ENCODE peak calls at places on chromosomes 16 and 17, in eight cellular contexts. One of them, this sample, is unnamed.

GRCh38 chr16:87864331-87864989 is 4.8 kb downstream of the SLC7A5 start:
- DNase-seq in HT-29: peak
- DNase-seq in germinal center: no peak
- DNase-seq in NCI-H774: no peak
- DNase-seq in heart left ventricle: no peak
- DNase-seq in GOT3: no peak
- DNase-seq in Calu3: no peak
- DNase-seq in activated CD4-positive, alpha-beta T cell treated with anti-CD3 and anti-CD28 coated beads, Interleukin-2, amount 50 U/mL, for 4 hours: peak
- DNase-seq in this sample: no peak

GRCh38 chr17:76532072-76532651 is 5.3 kb downstream of the CYGB start:
- DNase-seq in germinal center: no peak
- DNase-seq in Calu3: no peak
- DNase-seq in heart left ventricle: no peak
- DNase-seq in activated CD4-positive, alpha-beta T cell treated with anti-CD3 and anti-CD28 coated beads, Interleukin-2, amount 50 U/mL, for 4 hours: no peak
- DNase-seq in GOT3: no peak
- DNase-seq in HT-29: no peak
- DNase-seq in NCI-H774: no peak
- DNase-seq in this sample: no peak

GRCh38 chr17:77774182-77774581 is 184.3 kb upstream of the TNRC6C start:
- DNase-seq in GOT3: no peak
- DNase-seq in HT-29: no peak
- DNase-seq in Calu3: no peak
- DNase-seq in heart left ventricle: no peak
- DNase-seq in activated CD4-positive, alpha-beta T cell treated with anti-CD3 and anti-CD28 coated beads, Interleukin-2, amount 50 U/mL, for 4 hours: no peak
- DNase-seq in germinal center: no peak
- DNase-seq in NCI-H774: no peak
- DNase-seq in this sample: no peak

GRCh38 chr17:59491353-59492090 is 73.9 kb upstream of the DHX40 start:
- DNase-seq in HT-29: no peak
- DNase-seq in GOT3: no peak
- DNase-seq in Calu3: no peak
- DNase-seq in heart left ventricle: no peak
- DNase-seq in germinal center: no peak
- DNase-seq in NCI-H774: no peak
- DNase-seq in activated CD4-positive, alpha-beta T cell treated with anti-CD3 and anti-CD28 coated beads, Interleukin-2, amount 50 U/mL, for 4 hours: no peak
- DNase-seq in this sample: no peak

GRCh38 chr17:76737082-76737675 is at the start of gene SRSF2:
- DNase-seq in HT-29: peak
- DNase-seq in Calu3: peak
- DNase-seq in heart left ventricle: peak
- DNase-seq in NCI-H774: peak
- DNase-seq in GOT3: peak
- DNase-seq in germinal center: peak
- DNase-seq in activated CD4-positive, alpha-beta T cell treated with anti-CD3 and anti-CD28 coated beads, Interleukin-2, amount 50 U/mL, for 4 hours: peak
- DNase-seq in this sample: peak

GRCh38 chr16:77711775-77712174 is 10.5 kb upstream of the NUDT7 start:
- DNase-seq in heart left ventricle: no peak
- DNase-seq in germinal center: no peak
- DNase-seq in NCI-H774: no peak
- DNase-seq in HT-29: no peak
- DNase-seq in GOT3: no peak
- DNase-seq in Calu3: no peak
- DNase-seq in activated CD4-positive, alpha-beta T cell treated with anti-CD3 and anti-CD28 coated beads, Interleukin-2, amount 50 U/mL, for 4 hours: no peak
- DNase-seq in this sample: no peak

GRCh38 chr16:85332175-85332574 is 219.9 kb upstream of the CIBAR2 start:
- DNase-seq in activated CD4-positive, alpha-beta T cell treated with anti-CD3 and anti-CD28 coated beads, Interleukin-2, amount 50 U/mL, for 4 hours: no peak
- DNase-seq in heart left ventricle: no peak
- DNase-seq in NCI-H774: no peak
- DNase-seq in GOT3: no peak
- DNase-seq in germinal center: no peak
- DNase-seq in HT-29: no peak
- DNase-seq in Calu3: no peak
- DNase-seq in this sample: no peak

GRCh38 chr17:44353656-44354331 is 8.7 kb downstream of the GRN start:
- DNase-seq in NCI-H774: no peak
- DNase-seq in germinal center: no peak
- DNase-seq in GOT3: no peak
- DNase-seq in activated CD4-positive, alpha-beta T cell treated with anti-CD3 and anti-CD28 coated beads, Interleukin-2, amount 50 U/mL, for 4 hours: no peak
- DNase-seq in Calu3: peak
- DNase-seq in heart left ventricle: no peak
- DNase-seq in HT-29: peak
- DNase-seq in this sample: peak

GRCh38 chr17:1029912-1030656 is 33.2 kb downstream of the TIMM22 start:
- DNase-seq in Calu3: no peak
- DNase-seq in germinal center: no peak
- DNase-seq in activated CD4-positive, alpha-beta T cell treated with anti-CD3 and anti-CD28 coated beads, Interleukin-2, amount 50 U/mL, for 4 hours: no peak
- DNase-seq in GOT3: no peak
- DNase-seq in heart left ventricle: no peak
- DNase-seq in HT-29: no peak
- DNase-seq in NCI-H774: no peak
- DNase-seq in this sample: no peak

GRCh38 chr17:72726936-72727335 is 365.6 kb downstream of the SLC39A11 start:
- DNase-seq in heart left ventricle: no peak
- DNase-seq in GOT3: no peak
- DNase-seq in Calu3: no peak
- DNase-seq in NCI-H774: peak
- DNase-seq in activated CD4-positive, alpha-beta T cell treated with anti-CD3 and anti-CD28 coated beads, Interleukin-2, amount 50 U/mL, for 4 hours: no peak
- DNase-seq in germinal center: peak
- DNase-seq in HT-29: no peak
- DNase-seq in this sample: no peak

GRCh38 chr16:2952679-2953078 is 11.4 kb upstream of the KREMEN2 start:
- DNase-seq in activated CD4-positive, alpha-beta T cell treated with anti-CD3 and anti-CD28 coated beads, Interleukin-2, amount 50 U/mL, for 4 hours: no peak
- DNase-seq in Calu3: no peak
- DNase-seq in HT-29: no peak
- DNase-seq in GOT3: no peak
- DNase-seq in NCI-H774: no peak
- DNase-seq in germinal center: no peak
- DNase-seq in heart left ventricle: no peak
- DNase-seq in this sample: no peak

GRCh38 chr17:74862108-74862901 is 2.6 kb upstream of the GRIN2C start:
- DNase-seq in activated CD4-positive, alpha-beta T cell treated with anti-CD3 and anti-CD28 coated beads, Interleukin-2, amount 50 U/mL, for 4 hours: peak
- DNase-seq in NCI-H774: peak
- DNase-seq in HT-29: peak
- DNase-seq in Calu3: peak
- DNase-seq in GOT3: no peak
- DNase-seq in germinal center: peak
- DNase-seq in heart left ventricle: peak
- DNase-seq in this sample: peak

GRCh38 chr17:56597495-56597990 is 4.0 kb downstream of the NOG start:
- DNase-seq in heart left ventricle: no peak
- DNase-seq in NCI-H774: no peak
- DNase-seq in GOT3: no peak
- DNase-seq in activated CD4-positive, alpha-beta T cell treated with anti-CD3 and anti-CD28 coated beads, Interleukin-2, amount 50 U/mL, for 4 hours: peak
- DNase-seq in Calu3: peak
- DNase-seq in germinal center: no peak
- DNase-seq in HT-29: no peak
- DNase-seq in this sample: peak

This sample was measured in AG20443.